ENCODE peak calls at places on chromosomes 13 and 19, in ten cellular contexts. R is aorta; J is Calu3; H is T follicular helper cell; N is cardiac fibroblast; Z is COR-L47; C is caudate nucleus; I is tibial nerve; M is stimulated activated naive CD4-positive, alpha-beta T cell; L is glutamatergic neuron. O is an unnamed sample.

GRCh38 chr13:48255954-48256353 is 22.9 kb downstream of the ITM2B start:
- DNase-seq in R (no peak), J (no peak), H (no peak), N (no peak), Z (no peak), C (no peak), I (no peak), M (no peak), L (no peak), O (no peak)

GRCh38 chr19:13098291-13099072 is 4.2 kb downstream of the LYL1 start:
- DNase-seq in R (peak), J (peak), H (no peak), N (peak), Z (no peak), C (no peak), I (no peak), M (peak), L (no peak), O (no peak)

GRCh38 chr19:49362048-49362925 is at the start of gene TEAD2:
- DNase-seq in R (peak), J (peak), H (no peak), N (peak), Z (no peak), C (no peak), I (peak), M (peak), L (peak), O (no peak)

GRCh38 chr19:56096665-56097064 is 24.4 kb downstream of the ZNF787 start:
- DNase-seq in R (no peak), J (no peak), H (no peak), N (no peak), Z (no peak), C (no peak), I (no peak), M (no peak), L (no peak), O (no peak)

GRCh38 chr19:55537741-55538111 is 793 bp upstream of the SBK2 start:
- DNase-seq in R (no peak), J (no peak), H (no peak), N (no peak), Z (no peak), C (no peak), I (no peak), M (no peak), L (no peak), O (no peak)

GRCh38 chr19:17473041-17473440 is 2.7 kb downstream of the SLC27A1 start:
- DNase-seq in R (no peak), J (peak), H (no peak), N (peak), Z (no peak), C (no peak), I (no peak), M (no peak), L (no peak), O (no peak)

GRCh38 chr19:2282062-2282861 is at the start of gene PEAK3:
- DNase-seq in R (peak), J (no peak), H (no peak), N (peak), Z (no peak), C (no peak), I (peak), M (peak), L (peak), O (no peak)

GRCh38 chr19:14479985-14480694 is 5.0 kb upstream of the PTGER1 start:
- DNase-seq in R (no peak), J (peak), H (peak), N (peak), Z (peak), C (no peak), I (no peak), M (peak), L (peak), O (no peak)

GRCh38 chr13:38763446-38764381 is 76.8 kb downstream of the FREM2 start:
- DNase-seq in R (no peak), J (peak), H (no peak), N (peak), Z (peak), C (peak), I (no peak), M (no peak), L (no peak), O (peak)

GRCh38 chr13:21884965-21885567 is 214.2 kb downstream of the FGF9 start:
- DNase-seq in R (no peak), J (no peak), H (no peak), N (no peak), Z (no peak), C (no peak), I (no peak), M (peak), L (no peak), O (no peak)

GRCh38 chr19:55484571-55485438 is at the start of gene NAT14:
- DNase-seq in R (peak), J (peak), H (peak), N (peak), Z (peak), C (peak), I (no peak), M (peak), L (peak), O (no peak)

GRCh38 chr13:85819513-85819912 is 20.3 kb upstream of the SLITRK6 start:
- DNase-seq in R (no peak), J (no peak), H (no peak), N (no peak), Z (no peak), C (no peak), I (no peak), M (no peak), L (no peak), O (no peak)

GRCh38 chr13:73440296-73440895 is 381.6 kb downstream of the KLF5 start:
- DNase-seq in R (no peak), J (no peak), H (no peak), N (no peak), Z (no peak), C (no peak), I (no peak), M (no peak), L (peak), O (no peak)

GRCh38 chr19:45608948-45609347 is 6.9 kb upstream of the GPR4 start:
- DNase-seq in R (no peak), J (no peak), H (no peak), N (no peak), Z (no peak), C (no peak), I (no peak), M (no peak), L (no peak), O (no peak)

GRCh38 chr13:39253774-39254173 is 215.5 kb downstream of the NHLRC3 start:
- DNase-seq in R (no peak), J (no peak), H (no peak), N (peak), Z (no peak), C (no peak), I (no peak), M (no peak), L (no peak), O (no peak)

GRCh38 chr13:98761126-98761978 is 8.9 kb upstream of the SLC15A1 start:
- DNase-seq in R (no peak), J (no peak), H (no peak), N (peak), Z (no peak), C (no peak), I (no peak), M (no peak), L (no peak), O (no peak)

GRCh38 chr19:18894254-18895037 is 1.5 kb downstream of the CERS1 start:
- DNase-seq in R (no peak), J (no peak), H (no peak), N (peak), Z (peak), C (peak), I (no peak), M (no peak), L (peak), O (no peak)

GRCh38 chr19:43290568-43291359 is 21.4 kb upstream of the PSG9 start:
- DNase-seq in R (no peak), J (peak), H (no peak), N (peak), Z (no peak), C (no peak), I (no peak), M (peak), L (peak), O (no peak)

GRCh38 chr13:32142956-32143375 is 111.4 kb downstream of the FRY start:
- DNase-seq in R (no peak), J (peak), H (no peak), N (peak), Z (no peak), C (no peak), I (no peak), M (no peak), L (no peak), O (peak)

GRCh38 chr13:49869514-49869913 is 66.6 kb downstream of the SPRYD7 start:
- DNase-seq in R (no peak), J (no peak), H (no peak), N (peak), Z (peak), C (no peak), I (no peak), M (no peak), L (no peak), O (peak)

GRCh38 chr19:29260477-29261317 is 47.7 kb upstream of the UQCRFS1 start:
- DNase-seq in R (no peak), J (peak), H (no peak), N (peak), Z (peak), C (no peak), I (no peak), M (no peak), L (peak), O (no peak)

O was measured in iPS DF 19.7.